ENCODE peak calls at places on chromosomes 2 and 18, in seven cellular contexts. One of them, this sample, is unnamed.

GRCh38 chr2:135151615-135152014 is 99.5 kb downstream of the RAB3GAP1 start:
- DNase-seq in heart left ventricle: no peak
- DNase-seq in body of pancreas: no peak
- DNase-seq in ovary: no peak
- DNase-seq in endothelial cell of umbilical vein: no peak
- DNase-seq in adrenal gland: no peak
- DNase-seq in IMR-90: no peak
- DNase-seq in this sample: no peak

GRCh38 chr2:12717191-12717987 is 653 bp downstream of the TRIB2 start:
- DNase-seq in heart left ventricle: peak
- DNase-seq in body of pancreas: peak
- DNase-seq in ovary: peak
- DNase-seq in endothelial cell of umbilical vein: peak
- DNase-seq in adrenal gland: peak
- DNase-seq in IMR-90: peak
- DNase-seq in this sample: peak

GRCh38 chr2:226721541-226721940 is 78.1 kb downstream of the IRS1 start:
- DNase-seq in heart left ventricle: peak
- DNase-seq in body of pancreas: no peak
- DNase-seq in ovary: peak
- DNase-seq in endothelial cell of umbilical vein: no peak
- DNase-seq in adrenal gland: no peak
- DNase-seq in IMR-90: peak
- DNase-seq in this sample: peak

GRCh38 chr2:10930731-10931516 is 19.2 kb downstream of the KCNF1 start:
- DNase-seq in heart left ventricle: no peak
- DNase-seq in body of pancreas: no peak
- DNase-seq in ovary: no peak
- DNase-seq in endothelial cell of umbilical vein: no peak
- DNase-seq in adrenal gland: no peak
- DNase-seq in IMR-90: peak
- DNase-seq in this sample: no peak

GRCh38 chr2:137002911-137003310 is 237.6 kb downstream of the THSD7B start:
- DNase-seq in heart left ventricle: no peak
- DNase-seq in body of pancreas: no peak
- DNase-seq in ovary: no peak
- DNase-seq in endothelial cell of umbilical vein: no peak
- DNase-seq in adrenal gland: no peak
- DNase-seq in IMR-90: no peak
- DNase-seq in this sample: no peak

GRCh38 chr2:238722883-238723282 is 125.0 kb upstream of the TWIST2 start:
- DNase-seq in heart left ventricle: no peak
- DNase-seq in body of pancreas: no peak
- DNase-seq in ovary: no peak
- DNase-seq in endothelial cell of umbilical vein: no peak
- DNase-seq in adrenal gland: no peak
- DNase-seq in IMR-90: no peak
- DNase-seq in this sample: no peak

GRCh38 chr18:8091042-8091441 is 518.2 kb upstream of the RAB12 start:
- DNase-seq in heart left ventricle: no peak
- DNase-seq in body of pancreas: no peak
- DNase-seq in ovary: no peak
- DNase-seq in endothelial cell of umbilical vein: no peak
- DNase-seq in adrenal gland: no peak
- DNase-seq in IMR-90: no peak
- DNase-seq in this sample: no peak

GRCh38 chr18:28177828-28178635 is 1.1 kb upstream of the CDH2 start:
- DNase-seq in heart left ventricle: peak
- DNase-seq in body of pancreas: no peak
- DNase-seq in ovary: peak
- DNase-seq in endothelial cell of umbilical vein: peak
- DNase-seq in adrenal gland: peak
- DNase-seq in IMR-90: peak
- DNase-seq in this sample: peak

GRCh38 chr18:37637451-37637850 is 71.9 kb upstream of the CELF4 start:
- DNase-seq in heart left ventricle: no peak
- DNase-seq in body of pancreas: no peak
- DNase-seq in ovary: no peak
- DNase-seq in endothelial cell of umbilical vein: no peak
- DNase-seq in adrenal gland: no peak
- DNase-seq in IMR-90: no peak
- DNase-seq in this sample: no peak

GRCh38 chr2:44550571-44550970 is 188.8 kb downstream of the CAMKMT start:
- DNase-seq in heart left ventricle: no peak
- DNase-seq in body of pancreas: no peak
- DNase-seq in ovary: no peak
- DNase-seq in endothelial cell of umbilical vein: peak
- DNase-seq in adrenal gland: no peak
- DNase-seq in IMR-90: no peak
- DNase-seq in this sample: no peak

GRCh38 chr2:95292623-95293260 is 4.4 kb upstream of the KCNIP3 start:
- DNase-seq in heart left ventricle: no peak
- DNase-seq in body of pancreas: peak
- DNase-seq in ovary: no peak
- DNase-seq in endothelial cell of umbilical vein: no peak
- DNase-seq in adrenal gland: no peak
- DNase-seq in IMR-90: no peak
- DNase-seq in this sample: no peak

GRCh38 chr18:25516747-25517498 is 165.0 kb upstream of the ZNF521 start:
- DNase-seq in heart left ventricle: no peak
- DNase-seq in body of pancreas: no peak
- DNase-seq in ovary: no peak
- DNase-seq in endothelial cell of umbilical vein: peak
- DNase-seq in adrenal gland: no peak
- DNase-seq in IMR-90: no peak
- DNase-seq in this sample: no peak

GRCh38 chr2:7031424-7032245 is 114.4 kb downstream of the RNF144A start:
- DNase-seq in heart left ventricle: no peak
- DNase-seq in body of pancreas: peak
- DNase-seq in ovary: no peak
- DNase-seq in endothelial cell of umbilical vein: no peak
- DNase-seq in adrenal gland: no peak
- DNase-seq in IMR-90: no peak
- DNase-seq in this sample: no peak

GRCh38 chr2:138239902-138240595 is 261.5 kb upstream of the SPOPL start:
- DNase-seq in heart left ventricle: no peak
- DNase-seq in body of pancreas: no peak
- DNase-seq in ovary: no peak
- DNase-seq in endothelial cell of umbilical vein: no peak
- DNase-seq in adrenal gland: no peak
- DNase-seq in IMR-90: no peak
- DNase-seq in this sample: no peak

GRCh38 chr2:489084-489483 is 188.1 kb downstream of the TMEM18 start:
- DNase-seq in heart left ventricle: no peak
- DNase-seq in body of pancreas: no peak
- DNase-seq in ovary: no peak
- DNase-seq in endothelial cell of umbilical vein: no peak
- DNase-seq in adrenal gland: no peak
- DNase-seq in IMR-90: no peak
- DNase-seq in this sample: no peak

GRCh38 chr2:237057893-237058300 is 27.8 kb upstream of the COPS8 start:
- DNase-seq in heart left ventricle: no peak
- DNase-seq in body of pancreas: no peak
- DNase-seq in ovary: no peak
- DNase-seq in endothelial cell of umbilical vein: no peak
- DNase-seq in adrenal gland: no peak
- DNase-seq in IMR-90: no peak
- DNase-seq in this sample: no peak

DNA sequence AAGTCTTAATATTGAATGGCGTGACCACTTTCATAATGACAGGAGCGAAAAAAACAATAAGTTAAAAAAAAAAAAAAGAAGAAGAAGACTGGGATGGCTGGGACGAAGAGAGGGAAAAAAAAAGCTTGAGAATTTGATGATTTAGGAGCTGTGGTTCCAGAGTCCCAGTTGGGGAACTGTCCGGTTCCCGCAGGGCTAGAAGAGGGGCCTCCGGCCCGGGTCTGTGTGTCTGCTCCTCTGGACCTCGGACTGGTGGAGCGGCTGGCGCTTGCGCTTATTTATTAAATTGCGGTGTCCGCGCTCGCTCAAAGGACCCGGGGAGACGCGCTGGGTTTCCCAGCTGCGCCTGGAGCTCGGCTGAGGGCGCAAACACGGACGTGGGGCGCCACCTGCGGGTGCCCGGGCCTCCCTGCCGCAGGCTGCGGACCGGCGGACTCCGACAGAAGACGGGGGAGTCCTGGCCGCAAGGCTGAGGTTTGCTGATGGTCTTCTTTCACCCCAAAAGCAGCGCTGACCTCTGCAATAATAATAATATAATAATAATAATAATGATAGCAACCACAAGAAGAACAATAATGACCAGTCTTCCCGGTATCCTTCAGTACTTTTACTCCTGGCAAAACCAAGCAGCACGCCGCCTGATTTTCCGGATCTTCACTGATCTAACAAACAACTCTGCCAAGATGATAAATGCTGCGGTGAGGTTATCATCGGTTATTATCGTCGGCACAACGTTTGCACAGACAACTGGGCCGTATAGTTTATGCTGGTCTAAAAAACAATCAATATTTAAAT is at the start of gene CBLN2:
- DNase-seq in heart left ventricle: peak
- DNase-seq in body of pancreas: peak
- DNase-seq in ovary: no peak
- DNase-seq in endothelial cell of umbilical vein: peak
- DNase-seq in adrenal gland: peak
- DNase-seq in IMR-90: peak
- DNase-seq in this sample: peak
- H3K27ac ChIP-seq in heart left ventricle: no peak
- H3K27ac ChIP-seq in body of pancreas: no peak
- H3K27ac ChIP-seq in ovary: no peak
- H3K27ac ChIP-seq in endothelial cell of umbilical vein: no peak
- H3K27ac ChIP-seq in adrenal gland: no peak
- H3K27ac ChIP-seq in IMR-90: no peak
- H3K27ac ChIP-seq in this sample: no peak

GRCh38 chr2:181457741-181458425 is 697 bp downstream of the ITGA4 start:
- DNase-seq in heart left ventricle: peak
- DNase-seq in body of pancreas: peak
- DNase-seq in ovary: peak
- DNase-seq in endothelial cell of umbilical vein: peak
- DNase-seq in adrenal gland: peak
- DNase-seq in IMR-90: peak
- DNase-seq in this sample: peak
- TF ChIP-seq POLR2A in heart left ventricle: no peak
- TF ChIP-seq POLR2A in body of pancreas: no peak
- TF ChIP-seq POLR2A in ovary: no peak
- TF ChIP-seq POLR2A in endothelial cell of umbilical vein: no peak
- TF ChIP-seq POLR2A in adrenal gland: no peak
- TF ChIP-seq POLR2A in IMR-90: no peak
- TF ChIP-seq POLR2A in this sample: no peak

GRCh38 chr2:38216886-38217285 is 140.9 kb upstream of the CYP1B1 start:
- DNase-seq in heart left ventricle: no peak
- DNase-seq in body of pancreas: no peak
- DNase-seq in ovary: no peak
- DNase-seq in endothelial cell of umbilical vein: no peak
- DNase-seq in adrenal gland: no peak
- DNase-seq in IMR-90: no peak
- DNase-seq in this sample: no peak
- TF ChIP-seq CTCF in heart left ventricle: no peak
- TF ChIP-seq CTCF in body of pancreas: no peak
- TF ChIP-seq CTCF in ovary: no peak
- TF ChIP-seq CTCF in endothelial cell of umbilical vein: no peak
- TF ChIP-seq CTCF in adrenal gland: no peak
- TF ChIP-seq CTCF in IMR-90: no peak
- TF ChIP-seq CTCF in this sample: no peak

GRCh38 chr2:96819101-96819875 is 3.2 kb downstream of the CNNM3 start:
- DNase-seq in heart left ventricle: peak
- DNase-seq in body of pancreas: peak
- DNase-seq in ovary: no peak
- DNase-seq in endothelial cell of umbilical vein: no peak
- DNase-seq in adrenal gland: no peak
- DNase-seq in IMR-90: no peak
- DNase-seq in this sample: no peak
- H3K27ac ChIP-seq in heart left ventricle: no peak
- H3K27ac ChIP-seq in body of pancreas: peak
- H3K27ac ChIP-seq in ovary: no peak
- H3K27ac ChIP-seq in endothelial cell of umbilical vein: no peak
- H3K27ac ChIP-seq in adrenal gland: no peak
- H3K27ac ChIP-seq in IMR-90: no peak
- H3K27ac ChIP-seq in this sample: no peak

DNA sequence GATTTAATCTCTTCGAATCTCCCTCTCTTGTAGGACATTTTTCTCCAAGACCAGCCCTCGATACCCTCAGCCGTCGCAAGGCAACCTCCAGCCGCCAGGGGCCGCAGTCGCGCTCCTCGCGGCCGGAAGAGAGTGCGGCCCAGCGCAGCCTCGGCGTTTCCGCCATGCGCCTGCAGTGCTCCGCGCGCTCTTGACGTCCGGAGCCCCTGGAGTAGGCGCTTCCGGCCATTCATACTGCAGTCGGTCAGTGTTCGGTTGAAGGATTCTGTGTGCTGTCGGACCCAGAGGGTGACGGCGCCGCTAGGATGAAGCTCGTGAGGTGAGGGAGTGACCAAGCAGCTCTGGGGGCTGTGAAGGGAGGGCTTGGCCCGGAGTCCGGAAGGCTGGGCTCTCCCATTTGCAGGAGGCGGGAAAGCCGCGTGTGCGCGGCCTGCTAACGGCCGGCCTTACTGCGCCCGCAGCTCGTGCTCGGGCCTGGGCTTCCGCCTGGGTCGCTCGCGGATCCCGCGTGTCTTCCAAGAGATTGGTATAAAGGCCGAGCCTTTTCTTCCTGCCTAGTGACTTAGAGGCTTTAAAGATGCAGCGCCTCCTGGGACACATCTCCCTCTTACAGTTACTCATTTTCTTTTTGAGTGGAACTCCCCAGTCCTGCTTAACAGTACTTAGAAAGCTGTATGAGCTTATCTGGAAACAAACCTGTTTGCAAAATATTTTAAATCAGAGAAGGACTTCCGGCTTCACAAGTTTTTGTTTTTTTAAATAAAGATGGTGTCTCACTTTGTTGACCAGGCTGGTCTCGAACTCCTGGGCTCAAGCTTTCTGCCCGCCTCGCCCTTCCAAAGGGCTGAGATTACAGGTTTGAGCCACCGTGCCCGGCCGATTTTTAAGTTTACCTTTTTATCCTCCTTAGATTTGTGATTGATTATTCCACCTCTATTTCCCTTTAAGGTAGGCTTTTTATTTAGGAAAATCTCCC is at the start of gene SNRPD1:
- DNase-seq in heart left ventricle: peak
- DNase-seq in body of pancreas: peak
- DNase-seq in ovary: peak
- DNase-seq in endothelial cell of umbilical vein: peak
- DNase-seq in adrenal gland: peak
- DNase-seq in IMR-90: peak
- DNase-seq in this sample: peak
- TF ChIP-seq POLR2A in heart left ventricle: no peak
- TF ChIP-seq POLR2A in body of pancreas: peak
- TF ChIP-seq POLR2A in ovary: peak
- TF ChIP-seq POLR2A in endothelial cell of umbilical vein: peak
- TF ChIP-seq POLR2A in adrenal gland: peak
- TF ChIP-seq POLR2A in IMR-90: peak
- TF ChIP-seq POLR2A in this sample: no peak

This sample was measured in testis.